ENCODE peak calls at places on chromosomes 2 and 18, in ten cellular contexts. D is CD8-positive, alpha-beta T cell; H is right atrium auricular region; Z is lower lobe of right lung; V is stomach; S is GM23248; P is GM12878; N is keratinocyte; J is fibroblast of lung; R is RWPE2. G is an unnamed sample. For H3K4me1, the result is how much of the 10 kb centered on the place peaks cover.

GRCh38 chr2:21317131-21317530 is 193.4 kb downstream of the TDRD15 start:
- DNase-seq in R (no peak), H (peak), J (no peak), N (no peak), Z (peak), V (peak), D (no peak), S (peak), P (no peak), G (no peak)

GRCh38 chr2:589551-589950 is 87.7 kb downstream of the TMEM18 start:
- DNase-seq in J (no peak), D (no peak), P (no peak), R (no peak), H (peak), S (no peak), V (peak), N (no peak), Z (no peak), G (no peak)

GRCh38 chr2:65940856-65941255 is 494.1 kb upstream of the MEIS1 start:
- DNase-seq in H (no peak), S (no peak), V (no peak), R (no peak), N (no peak), D (no peak), P (no peak), J (no peak), Z (no peak), G (no peak)

GRCh38 chr18:50829644-50830043 is 9.8 kb upstream of the MRO start:
- DNase-seq in P (no peak), R (no peak), N (no peak), Z (no peak), D (no peak), H (no peak), V (no peak), S (no peak), J (no peak), G (no peak)

GRCh38 chr2:234261736-234262135 is 211.2 kb downstream of the SPP2 start:
- DNase-seq in P (no peak), Z (no peak), S (no peak), N (no peak), D (no peak), V (no peak), H (no peak), J (no peak), R (no peak), G (no peak)

GRCh38 chr18:22637787-22638186 is 220.1 kb upstream of the CTAGE1 start:
- DNase-seq in D (no peak), N (no peak), J (peak), R (no peak), Z (no peak), S (peak), V (no peak), P (no peak), H (no peak), G (no peak)

GRCh38 chr18:79614211-79615028 is 65.2 kb upstream of the CTDP1 start:
- DNase-seq in Z (peak), D (no peak), P (no peak), V (no peak), H (no peak), R (peak), J (no peak), N (no peak), S (no peak), G (no peak)

GRCh38 chr2:16625201-16625729 is 40.4 kb downstream of the CYRIA start:
- DNase-seq in P (no peak), D (no peak), R (no peak), Z (peak), J (no peak), H (no peak), V (no peak), S (no peak), N (no peak), G (no peak)

GRCh38 chr18:63253018-63253417 is 66.6 kb downstream of the BCL2 start:
- DNase-seq in R (no peak), H (no peak), D (no peak), V (no peak), P (no peak), J (no peak), N (no peak), Z (no peak), S (no peak), G (no peak)

GRCh38 chr2:103963331-103963730 is 890.6 kb upstream of the POU3F3 start:
- DNase-seq in P (no peak), V (no peak), H (no peak), S (no peak), Z (no peak), D (no peak), J (no peak), R (no peak), N (no peak), G (no peak)

GRCh38 chr2:238420878-238421694 is 5.6 kb upstream of the ASB1 start:
- DNase-seq in J (no peak), H (no peak), P (no peak), V (peak), N (no peak), D (no peak), S (no peak), R (no peak), Z (no peak), G (no peak)

GRCh38 chr18:48798334-48799197 is 152.2 kb downstream of the SMAD7 start:
- DNase-seq in N (no peak), R (peak), J (no peak), D (peak), Z (peak), S (no peak), P (no peak), V (peak), H (peak), G (peak)

GRCh38 chr2:28952806-28953190 is 28.3 kb upstream of the TOGARAM2 start:
- DNase-seq in S (no peak), P (no peak), J (no peak), R (no peak), H (no peak), D (no peak), V (no peak), N (no peak), Z (no peak), G (no peak)

GRCh38 chr2:160368988-160369935 is 124.3 kb downstream of the RBMS1 start:
- DNase-seq in N (no peak), J (peak), V (no peak), D (no peak), S (peak), H (no peak), Z (no peak), P (no peak), R (no peak), G (no peak)

GRCh38 chr2:144330951-144331651 is 188.8 kb downstream of the ZEB2 start:
- DNase-seq in N (no peak), R (no peak), P (no peak), J (no peak), Z (no peak), S (peak), V (no peak), H (no peak), D (no peak), G (no peak)

GRCh38 chr2:186255823-186256222 is 230.2 kb upstream of the ZC3H15 start:
- DNase-seq in R (no peak), P (no peak), H (no peak), S (no peak), V (no peak), N (no peak), D (no peak), J (no peak), Z (no peak), G (no peak)

GRCh38 chr2:85106489-85107180 is 26.6 kb upstream of the TCF7L1 start:
- DNase-seq in R (no peak), H (no peak), J (peak), P (no peak), D (no peak), S (peak), V (no peak), N (peak), Z (no peak), G (no peak)

GRCh38 chr2:85353876-85354285 is 447 bp downstream of the RETSAT start:
- DNase-seq in P (no peak), Z (peak), R (no peak), H (peak), D (no peak), J (peak), S (peak), N (no peak), V (peak), G (no peak)

GRCh38 chr2:216657086-216657855 is 24.1 kb downstream of the IGFBP2 start:
- DNase-seq in S (no peak), N (no peak), D (no peak), V (no peak), R (no peak), H (no peak), Z (no peak), J (peak), P (no peak), G (peak)

GRCh38 chr2:152369176-152369860 is 34.3 kb downstream of the FMNL2 start:
- DNase-seq in D (no peak), Z (no peak), H (no peak), S (peak), P (no peak), V (no peak), R (no peak), J (peak), N (no peak), G (no peak)

GRCh38 chr2:118669639-118670038 is 177.8 kb downstream of the EN1 start:
- DNase-seq in D (no peak), V (no peak), J (no peak), P (no peak), N (no peak), H (no peak), R (no peak), Z (no peak), S (peak), G (no peak)

GRCh38 chr2:205496777-205497176 is 185.5 kb upstream of the NRP2 start:
- DNase-seq in D (no peak), Z (no peak), H (no peak), J (peak), P (no peak), S (peak), R (no peak), N (no peak), V (no peak), G (no peak)

GRCh38 chr2:172380436-172381274 is 46.7 kb upstream of the ITGA6 start:
- DNase-seq in V (no peak), S (no peak), D (no peak), J (peak), P (no peak), H (no peak), Z (no peak), R (no peak), N (no peak), G (no peak)

GRCh38 chr2:105576440-105577241 is 168.1 kb upstream of the NCK2 start:
- DNase-seq in V (no peak), R (no peak), D (peak), J (peak), P (no peak), H (no peak), S (peak), Z (no peak), N (no peak), G (no peak)

GRCh38 chr2:80145499-80145898 is 159.1 kb downstream of the LRRTM1 start:
- DNase-seq in J (no peak), R (no peak), H (no peak), V (no peak), D (no peak), P (no peak), Z (no peak), N (no peak), S (no peak), G (no peak)

GRCh38 chr2:166643980-166644379 is 149.9 kb upstream of the SCN7A start:
- DNase-seq in H (no peak), V (no peak), D (no peak), P (no peak), R (no peak), J (no peak), N (no peak), Z (no peak), S (no peak), G (no peak)

GRCh38 chr2:202135111-202135874 is 62.2 kb downstream of the KIAA2012 start:
- DNase-seq in R (no peak), S (peak), N (no peak), H (peak), Z (no peak), V (peak), P (no peak), J (peak), D (no peak), G (no peak)

GRCh38 chr2:134367915-134368911 is 114.3 kb downstream of the MGAT5 start:
- DNase-seq in P (no peak), H (no peak), J (peak), V (peak), Z (no peak), D (no peak), S (no peak), N (no peak), R (no peak), G (no peak)

GRCh38 chr2:222568866-222569265 is 87.0 kb downstream of the FARSB start:
- DNase-seq in P (no peak), N (no peak), D (no peak), J (peak), S (peak), H (no peak), Z (no peak), V (no peak), R (no peak), G (no peak)

GRCh38 chr18:35045121-35045520 is 3.9 kb downstream of the MAPRE2 start:
- DNase-seq in S (peak), Z (no peak), R (no peak), N (no peak), H (no peak), J (peak), P (no peak), D (no peak), V (no peak), G (no peak)
- H3K4me1 ChIP-seq in S (under half), Z (half or more), R (under half), N (under half), H (under half), J (under half), P (under half), D (half or more), V (under half), G (half or more)

GRCh38 chr2:37350917-37351316 is 6.5 kb downstream of the QPCT start:
- DNase-seq in J (no peak), R (no peak), D (no peak), N (no peak), Z (no peak), H (no peak), S (peak), P (no peak), V (no peak), G (no peak)
- H3K4me1 ChIP-seq in J (under half), R (under half), D (under half), N (under half), Z (under half), H (under half), S (under half), P (under half), V (under half), G (under half)

GRCh38 chr2:188517549-188518255 is 226.0 kb downstream of the GULP1 start:
- DNase-seq in N (no peak), J (no peak), H (no peak), V (no peak), R (no peak), D (no peak), P (no peak), Z (no peak), S (no peak), G (no peak)

GRCh38 chr2:188519133-188519532 is 227.5 kb downstream of the GULP1 start:
- DNase-seq in R (no peak), Z (no peak), D (no peak), J (peak), P (no peak), H (no peak), S (peak), N (no peak), V (no peak), G (no peak)

GRCh38 chr2:188518391-188518790 is 226.7 kb downstream of the GULP1 start:
- DNase-seq in D (no peak), R (no peak), H (no peak), S (peak), Z (no peak), J (peak), P (no peak), N (peak), V (no peak), G (no peak)

GRCh38 chr2:188512456-188512855 is 220.8 kb downstream of the GULP1 start:
- DNase-seq in V (no peak), D (no peak), N (no peak), Z (no peak), H (no peak), P (no peak), S (peak), J (peak), R (no peak), G (no peak)

DNA sequence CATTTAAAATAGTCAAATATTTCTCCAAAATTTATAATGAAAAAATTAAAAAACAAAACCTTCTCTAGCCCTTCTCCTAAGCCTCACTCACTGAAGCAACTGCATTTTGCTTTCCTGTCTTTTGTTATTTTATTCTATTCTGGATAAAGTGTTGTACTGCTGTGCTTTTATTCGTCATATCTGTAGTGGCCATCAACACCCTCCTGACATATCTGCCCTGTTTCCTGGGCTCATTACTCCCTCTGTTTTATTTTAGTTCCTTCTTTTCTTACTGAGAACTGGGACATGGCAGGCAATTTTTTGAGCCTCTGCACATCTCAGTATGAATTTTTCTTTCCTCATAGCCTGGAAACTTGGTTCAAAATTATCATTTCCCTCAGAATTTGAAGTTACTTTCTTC is 224.2 kb downstream of the GULP1 start:
- DNase-seq in J (no peak), D (no peak), S (no peak), Z (no peak), P (no peak), N (no peak), R (no peak), H (no peak), V (no peak), G (no peak)
- H3K4me1 ChIP-seq in J (under half), D (under half), S (under half), Z (under half), P (under half), N (under half), R (under half), H (under half), V (under half), G (under half)

GRCh38 chr2:235666240-235666781 is 172.5 kb downstream of the AGAP1 start:
- DNase-seq in J (peak), R (no peak), V (no peak), H (no peak), D (no peak), S (peak), N (peak), P (no peak), Z (no peak), G (no peak)

GRCh38 chr2:235669983-235670962 is 176.4 kb downstream of the AGAP1 start:
- DNase-seq in D (no peak), J (peak), V (peak), P (no peak), S (peak), N (no peak), Z (peak), H (no peak), R (no peak), G (no peak)

GRCh38 chr2:235670974-235671787 is 177.3 kb downstream of the AGAP1 start:
- DNase-seq in V (no peak), N (no peak), D (no peak), J (no peak), S (no peak), P (no peak), H (no peak), Z (no peak), R (no peak), G (no peak)

GRCh38 chr2:235668782-235669181 is 174.9 kb downstream of the AGAP1 start:
- DNase-seq in J (no peak), H (no peak), D (no peak), S (no peak), N (no peak), V (no peak), R (no peak), Z (no peak), P (no peak), G (no peak)

GRCh38 chr2:235669269-235669831 is 175.5 kb downstream of the AGAP1 start:
- DNase-seq in Z (peak), S (peak), P (no peak), R (no peak), D (peak), N (peak), J (peak), V (peak), H (no peak), G (peak)
- H3K4me1 ChIP-seq in Z (under half), S (under half), P (under half), R (under half), D (under half), N (under half), J (under half), V (under half), H (under half), G (under half)

DNA sequence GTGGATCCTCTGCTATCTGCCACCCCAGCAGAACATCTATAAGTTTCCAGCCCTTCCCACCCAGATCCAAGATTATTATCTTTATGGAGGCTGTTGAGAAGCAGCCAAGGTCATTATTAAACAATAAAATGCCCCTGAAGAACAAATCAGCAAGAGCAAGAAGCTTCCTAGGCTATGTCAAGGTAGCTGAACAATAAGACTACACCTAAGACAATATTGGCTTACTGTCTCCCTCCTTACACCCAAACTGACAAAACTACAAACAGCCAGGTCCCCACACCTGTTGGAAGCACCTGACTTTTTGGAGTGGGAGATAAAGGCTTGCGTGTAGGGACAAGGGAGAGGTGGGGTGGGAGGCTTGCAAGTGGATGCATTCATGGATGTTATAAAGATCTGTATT is 128.5 kb downstream of the SPTBN1 start:
- DNase-seq in J (no peak), N (no peak), R (no peak), P (no peak), D (no peak), S (no peak), V (no peak), Z (no peak), H (no peak), G (no peak)
- H3K4me1 ChIP-seq in J (under half), N (under half), R (half or more), P (half or more), D (half or more), S (under half), V (half or more), Z (half or more), H (under half), G (half or more)